ENCODE peak calls at places on chromosomes 5 and 9, in eight cellular contexts. One of them, this sample, is unnamed.

GRCh38 chr9:106286249-106286648 is 576.7 kb upstream of the ZNF462 start:
- DNase-seq in naive thymus-derived CD4-positive, alpha-beta T cell: no peak
- DNase-seq in heart left ventricle: no peak
- DNase-seq in HT-29: peak
- DNase-seq in LHCN-M2: peak
- DNase-seq in substantia nigra: peak
- DNase-seq in stimulated activated effector memory CD8-positive, alpha-beta T cell treated with anti-CD3 and anti-CD28 coated beads, Interleukin-12 subunit alpha, Interleukin-12 subunit beta, amount 100 ng/mL, for 72 hours: no peak
- DNase-seq in activated naive CD4-positive, alpha-beta T cell treated with Interleukin-2 at 50 U/mL for 16 hours: no peak
- DNase-seq in this sample: peak

GRCh38 chr9:1274334-1274733 is 224.2 kb downstream of the DMRT2 start:
- DNase-seq in naive thymus-derived CD4-positive, alpha-beta T cell: no peak
- DNase-seq in heart left ventricle: no peak
- DNase-seq in HT-29: no peak
- DNase-seq in LHCN-M2: no peak
- DNase-seq in substantia nigra: no peak
- DNase-seq in stimulated activated effector memory CD8-positive, alpha-beta T cell treated with anti-CD3 and anti-CD28 coated beads, Interleukin-12 subunit alpha, Interleukin-12 subunit beta, amount 100 ng/mL, for 72 hours: no peak
- DNase-seq in activated naive CD4-positive, alpha-beta T cell treated with Interleukin-2 at 50 U/mL for 16 hours: no peak
- DNase-seq in this sample: no peak

GRCh38 chr9:113537227-113537810 is 73.8 kb downstream of the RGS3 start:
- DNase-seq in naive thymus-derived CD4-positive, alpha-beta T cell: no peak
- DNase-seq in heart left ventricle: no peak
- DNase-seq in HT-29: no peak
- DNase-seq in LHCN-M2: peak
- DNase-seq in substantia nigra: peak
- DNase-seq in stimulated activated effector memory CD8-positive, alpha-beta T cell treated with anti-CD3 and anti-CD28 coated beads, Interleukin-12 subunit alpha, Interleukin-12 subunit beta, amount 100 ng/mL, for 72 hours: no peak
- DNase-seq in activated naive CD4-positive, alpha-beta T cell treated with Interleukin-2 at 50 U/mL for 16 hours: no peak
- DNase-seq in this sample: no peak

GRCh38 chr9:80885894-80886293 is 803.5 kb downstream of the TLE1 start:
- DNase-seq in naive thymus-derived CD4-positive, alpha-beta T cell: no peak
- DNase-seq in heart left ventricle: peak
- DNase-seq in HT-29: peak
- DNase-seq in LHCN-M2: peak
- DNase-seq in substantia nigra: peak
- DNase-seq in stimulated activated effector memory CD8-positive, alpha-beta T cell treated with anti-CD3 and anti-CD28 coated beads, Interleukin-12 subunit alpha, Interleukin-12 subunit beta, amount 100 ng/mL, for 72 hours: no peak
- DNase-seq in activated naive CD4-positive, alpha-beta T cell treated with Interleukin-2 at 50 U/mL for 16 hours: no peak
- DNase-seq in this sample: no peak

GRCh38 chr9:72843525-72844439 is 109.1 kb downstream of the ALDH1A1 start:
- DNase-seq in naive thymus-derived CD4-positive, alpha-beta T cell: no peak
- DNase-seq in heart left ventricle: no peak
- DNase-seq in HT-29: peak
- DNase-seq in LHCN-M2: no peak
- DNase-seq in substantia nigra: no peak
- DNase-seq in stimulated activated effector memory CD8-positive, alpha-beta T cell treated with anti-CD3 and anti-CD28 coated beads, Interleukin-12 subunit alpha, Interleukin-12 subunit beta, amount 100 ng/mL, for 72 hours: no peak
- DNase-seq in activated naive CD4-positive, alpha-beta T cell treated with Interleukin-2 at 50 U/mL for 16 hours: no peak
- DNase-seq in this sample: peak

GRCh38 chr9:69130456-69131441 is 43.3 kb upstream of the TJP2 start:
- DNase-seq in naive thymus-derived CD4-positive, alpha-beta T cell: no peak
- DNase-seq in heart left ventricle: no peak
- DNase-seq in HT-29: no peak
- DNase-seq in LHCN-M2: peak
- DNase-seq in substantia nigra: peak
- DNase-seq in stimulated activated effector memory CD8-positive, alpha-beta T cell treated with anti-CD3 and anti-CD28 coated beads, Interleukin-12 subunit alpha, Interleukin-12 subunit beta, amount 100 ng/mL, for 72 hours: peak
- DNase-seq in activated naive CD4-positive, alpha-beta T cell treated with Interleukin-2 at 50 U/mL for 16 hours: no peak
- DNase-seq in this sample: peak

GRCh38 chr5:65100846-65101678 is 332.3 kb downstream of the CWC27 start:
- DNase-seq in naive thymus-derived CD4-positive, alpha-beta T cell: peak
- DNase-seq in heart left ventricle: peak
- DNase-seq in HT-29: peak
- DNase-seq in LHCN-M2: peak
- DNase-seq in substantia nigra: peak
- DNase-seq in stimulated activated effector memory CD8-positive, alpha-beta T cell treated with anti-CD3 and anti-CD28 coated beads, Interleukin-12 subunit alpha, Interleukin-12 subunit beta, amount 100 ng/mL, for 72 hours: no peak
- DNase-seq in activated naive CD4-positive, alpha-beta T cell treated with Interleukin-2 at 50 U/mL for 16 hours: peak
- DNase-seq in this sample: peak

GRCh38 chr9:12698293-12698692 is 5.1 kb downstream of the TYRP1 start:
- DNase-seq in naive thymus-derived CD4-positive, alpha-beta T cell: no peak
- DNase-seq in heart left ventricle: no peak
- DNase-seq in HT-29: no peak
- DNase-seq in LHCN-M2: peak
- DNase-seq in substantia nigra: no peak
- DNase-seq in stimulated activated effector memory CD8-positive, alpha-beta T cell treated with anti-CD3 and anti-CD28 coated beads, Interleukin-12 subunit alpha, Interleukin-12 subunit beta, amount 100 ng/mL, for 72 hours: no peak
- DNase-seq in activated naive CD4-positive, alpha-beta T cell treated with Interleukin-2 at 50 U/mL for 16 hours: no peak
- DNase-seq in this sample: no peak

GRCh38 chr5:10482791-10483530 is 41.3 kb downstream of the ROPN1L start:
- DNase-seq in naive thymus-derived CD4-positive, alpha-beta T cell: no peak
- DNase-seq in heart left ventricle: no peak
- DNase-seq in HT-29: no peak
- DNase-seq in LHCN-M2: no peak
- DNase-seq in substantia nigra: no peak
- DNase-seq in stimulated activated effector memory CD8-positive, alpha-beta T cell treated with anti-CD3 and anti-CD28 coated beads, Interleukin-12 subunit alpha, Interleukin-12 subunit beta, amount 100 ng/mL, for 72 hours: no peak
- DNase-seq in activated naive CD4-positive, alpha-beta T cell treated with Interleukin-2 at 50 U/mL for 16 hours: no peak
- DNase-seq in this sample: no peak

GRCh38 chr9:129383415-129384088 is 205.5 kb upstream of the IER5L start:
- DNase-seq in naive thymus-derived CD4-positive, alpha-beta T cell: peak
- DNase-seq in heart left ventricle: peak
- DNase-seq in HT-29: peak
- DNase-seq in LHCN-M2: peak
- DNase-seq in substantia nigra: peak
- DNase-seq in stimulated activated effector memory CD8-positive, alpha-beta T cell treated with anti-CD3 and anti-CD28 coated beads, Interleukin-12 subunit alpha, Interleukin-12 subunit beta, amount 100 ng/mL, for 72 hours: peak
- DNase-seq in activated naive CD4-positive, alpha-beta T cell treated with Interleukin-2 at 50 U/mL for 16 hours: peak
- DNase-seq in this sample: peak